ENCODE peak calls at places on chromosomes 13 and 19, in five cellular contexts. One of them, this sample, is unnamed.

GRCh38 chr19:4584670-4585460 is 25.4 kb upstream of the SEMA6B start:
- DNase-seq in IMR-90: no peak
- DNase-seq in neuronal stem cell: no peak
- DNase-seq in H9: no peak
- DNase-seq in trophoblast cell: no peak
- DNase-seq in this sample: peak

GRCh38 chr19:44770550-44771257 is 7.0 kb upstream of the CBLC start:
- DNase-seq in neuronal stem cell: peak
- DNase-seq in IMR-90: peak
- DNase-seq in trophoblast cell: peak
- DNase-seq in H9: peak
- DNase-seq in this sample: peak

GRCh38 chr19:35114656-35115537 is 726 bp upstream of the FXYD3 start:
- DNase-seq in trophoblast cell: no peak
- DNase-seq in IMR-90: peak
- DNase-seq in neuronal stem cell: peak
- DNase-seq in H9: peak
- DNase-seq in this sample: peak

GRCh38 chr13:109330941-109331340 is 455.4 kb downstream of the IRS2 start:
- DNase-seq in trophoblast cell: peak
- DNase-seq in H9: no peak
- DNase-seq in IMR-90: peak
- DNase-seq in neuronal stem cell: no peak
- DNase-seq in this sample: peak

GRCh38 chr19:41887711-41888382 is 4.9 kb downstream of the ARHGEF1 start:
- DNase-seq in H9: peak
- DNase-seq in neuronal stem cell: no peak
- DNase-seq in IMR-90: peak
- DNase-seq in trophoblast cell: peak
- DNase-seq in this sample: peak

GRCh38 chr13:46607768-46608553 is 55.0 kb downstream of the LRCH1 start:
- DNase-seq in neuronal stem cell: no peak
- DNase-seq in trophoblast cell: no peak
- DNase-seq in H9: no peak
- DNase-seq in IMR-90: no peak
- DNase-seq in this sample: no peak

GRCh38 chr19:19372656-19373416 is 32.6 kb upstream of the GATAD2A start:
- DNase-seq in trophoblast cell: peak
- DNase-seq in neuronal stem cell: no peak
- DNase-seq in IMR-90: peak
- DNase-seq in H9: peak
- DNase-seq in this sample: peak

GRCh38 chr19:17576758-17577532 is 21.5 kb downstream of the COLGALT1 start:
- DNase-seq in trophoblast cell: peak
- DNase-seq in H9: peak
- DNase-seq in IMR-90: no peak
- DNase-seq in neuronal stem cell: peak
- DNase-seq in this sample: no peak

GRCh38 chr19:18322759-18323460 is at the start of gene LSM4:
- DNase-seq in IMR-90: peak
- DNase-seq in trophoblast cell: peak
- DNase-seq in neuronal stem cell: peak
- DNase-seq in H9: peak
- DNase-seq in this sample: peak

GRCh38 chr19:13154241-13154778 is 4.1 kb downstream of the IER2 start:
- DNase-seq in neuronal stem cell: peak
- DNase-seq in trophoblast cell: peak
- DNase-seq in H9: peak
- DNase-seq in IMR-90: peak
- DNase-seq in this sample: peak

DNA sequence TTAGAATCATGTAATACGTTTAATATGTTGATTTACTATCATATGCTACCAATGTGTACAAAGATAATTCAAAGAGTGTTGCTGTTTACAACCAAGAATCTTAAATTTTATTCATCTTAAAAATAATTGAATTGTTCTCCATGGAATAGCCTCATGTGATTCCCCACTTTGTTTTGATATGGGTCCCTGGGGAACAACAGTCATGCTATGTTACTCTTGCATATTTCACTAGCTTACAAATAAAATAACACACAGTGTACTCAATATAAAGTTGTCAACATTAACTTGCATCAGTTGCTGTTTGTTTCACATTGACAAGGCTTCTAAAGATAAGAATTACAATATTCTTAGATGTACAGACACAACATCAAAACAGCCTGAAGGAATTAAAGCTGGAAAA is 2.3 kb downstream of the ENOX1 start:
- DNase-seq in IMR-90: no peak
- DNase-seq in H9: no peak
- DNase-seq in trophoblast cell: no peak
- DNase-seq in neuronal stem cell: no peak
- DNase-seq in this sample: no peak
- H3K27ac ChIP-seq in IMR-90: no peak
- H3K27ac ChIP-seq in H9: no peak
- H3K27ac ChIP-seq in trophoblast cell: no peak
- H3K27ac ChIP-seq in neuronal stem cell: no peak
- H3K27ac ChIP-seq in this sample: no peak

DNA sequence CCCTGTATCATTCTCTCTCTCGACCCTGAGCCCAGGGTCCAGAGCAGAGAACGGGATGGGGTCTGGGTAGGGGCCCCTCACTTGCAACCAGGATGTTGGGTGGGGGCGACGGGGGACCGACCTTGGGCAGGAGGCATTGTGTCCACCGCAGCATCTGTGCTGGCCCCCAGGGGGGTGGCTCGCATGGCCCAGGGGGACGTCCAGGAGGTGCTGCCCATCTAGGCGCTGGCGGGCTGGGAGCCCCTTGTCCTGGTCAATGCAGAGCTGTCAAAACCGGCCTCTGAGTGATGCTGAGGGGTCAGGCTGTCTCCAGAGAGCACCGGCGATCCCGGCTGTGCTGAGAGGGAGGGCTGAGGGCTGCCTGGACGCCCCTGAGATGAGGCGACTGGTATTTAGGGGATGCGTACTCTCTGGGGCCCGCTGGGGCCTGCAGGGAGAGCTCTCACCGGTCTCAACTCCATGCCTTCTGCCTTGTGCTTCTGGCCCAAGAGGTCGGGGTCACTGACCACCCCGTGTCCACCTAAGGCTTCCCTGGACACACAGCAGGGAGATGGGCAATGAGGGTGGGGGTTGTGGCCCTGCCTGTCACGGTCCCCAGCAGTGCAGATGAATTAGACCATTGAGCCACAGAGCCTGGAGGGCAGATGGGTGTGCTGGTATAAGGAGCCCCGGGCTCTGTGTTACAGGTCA is 8.5 kb downstream of the RPS9 start:
- DNase-seq in H9: peak
- DNase-seq in trophoblast cell: peak
- DNase-seq in IMR-90: no peak
- DNase-seq in neuronal stem cell: no peak
- DNase-seq in this sample: no peak
- H2BK5ac ChIP-seq in H9: no peak
- H2BK5ac ChIP-seq in trophoblast cell: no peak
- H2BK5ac ChIP-seq in IMR-90: peak
- H2BK5ac ChIP-seq in neuronal stem cell: no peak
- H2BK5ac ChIP-seq in this sample: no peak

DNA sequence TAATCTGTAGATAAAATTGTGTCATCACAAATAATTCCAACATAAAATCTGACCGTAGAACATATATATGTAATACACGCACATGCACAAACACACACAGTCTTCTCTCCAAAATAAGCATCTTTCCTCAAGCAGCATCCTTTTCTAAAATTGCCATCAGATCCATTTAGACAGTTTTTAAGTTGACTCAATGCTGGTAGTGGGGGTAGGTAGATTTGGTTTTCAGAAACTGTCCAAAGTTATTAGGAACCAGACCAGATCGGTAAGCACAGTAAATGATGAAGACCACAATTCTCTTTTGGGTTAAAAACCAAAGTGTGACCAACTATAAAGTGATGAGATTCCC is 64.6 kb downstream of the SERP2 start:
- DNase-seq in H9: no peak
- DNase-seq in trophoblast cell: no peak
- DNase-seq in IMR-90: no peak
- DNase-seq in neuronal stem cell: no peak
- DNase-seq in this sample: no peak
- H3K4me2 ChIP-seq in H9: no peak
- H3K4me2 ChIP-seq in trophoblast cell: no peak
- H3K4me2 ChIP-seq in IMR-90: no peak
- H3K4me2 ChIP-seq in neuronal stem cell: no peak
- H3K4me2 ChIP-seq in this sample: no peak

GRCh38 chr13:35014606-35015005 is 72.5 kb downstream of the NBEA start:
- DNase-seq in H9: peak
- DNase-seq in IMR-90: no peak
- DNase-seq in neuronal stem cell: no peak
- DNase-seq in trophoblast cell: no peak
- DNase-seq in this sample: no peak
- H3K27ac ChIP-seq in H9: no peak
- H3K27ac ChIP-seq in IMR-90: no peak
- H3K27ac ChIP-seq in neuronal stem cell: no peak
- H3K27ac ChIP-seq in trophoblast cell: no peak
- H3K27ac ChIP-seq in this sample: no peak

This sample was measured in mesenchymal stem cell.